ENCODE peak calls at places on chromosomes 12 and 14, in five cellular contexts. One of them, this sample, is unnamed.
A peak's percentile ranks its signal among the peaks of the same experiment; 100 is the strongest.

GRCh38 chr12:38919191-38919590 is 13.8 kb upstream of the CPNE8 start:
- DNase-seq in A549: no peak
- DNase-seq in HepG2: no peak
- DNase-seq in GM12878: no peak
- DNase-seq in K562: no peak
- DNase-seq in this sample: no peak

GRCh38 chr12:90043264-90043663 is 334.6 kb upstream of the ATP2B1 start:
- DNase-seq in K562: no peak
- DNase-seq in A549: no peak
- DNase-seq in GM12878: no peak
- DNase-seq in HepG2: no peak
- DNase-seq in this sample: no peak

GRCh38 chr12:117034691-117035090 is 64.5 kb downstream of the TESC start:
- DNase-seq in GM12878: no peak
- DNase-seq in HepG2: no peak
- DNase-seq in A549: no peak
- DNase-seq in K562: no peak
- DNase-seq in this sample: no peak

GRCh38 chr14:53855574-53855973 is 101.1 kb downstream of the BMP4 start:
- DNase-seq in K562: no peak
- DNase-seq in A549: no peak
- DNase-seq in HepG2: peak; percentile 19
- DNase-seq in GM12878: no peak
- DNase-seq in this sample: no peak

GRCh38 chr14:77707355-77707723 is 484 bp downstream of the ALKBH1 start:
- DNase-seq in HepG2: peak; percentile 14
- DNase-seq in A549: peak; percentile 31
- DNase-seq in K562: peak; percentile 31
- DNase-seq in GM12878: no peak
- DNase-seq in this sample: peak; percentile 33

GRCh38 chr14:61466249-61466904 is 145.0 kb downstream of the PRKCH start:
- DNase-seq in K562: no peak
- DNase-seq in GM12878: no peak
- DNase-seq in A549: peak; percentile 52
- DNase-seq in HepG2: peak; percentile 69
- DNase-seq in this sample: peak; percentile 79

GRCh38 chr12:27822076-27822712 is 42.2 kb upstream of the MANSC4 start:
- DNase-seq in HepG2: no peak
- DNase-seq in GM12878: peak; percentile 69
- DNase-seq in K562: no peak
- DNase-seq in A549: no peak
- DNase-seq in this sample: no peak

GRCh38 chr12:69389836-69390235 is 30.3 kb downstream of the YEATS4 start:
- DNase-seq in GM12878: no peak
- DNase-seq in K562: no peak
- DNase-seq in A549: no peak
- DNase-seq in HepG2: no peak
- DNase-seq in this sample: no peak

GRCh38 chr12:113075137-113075683 is 18.7 kb downstream of the DTX1 start:
- DNase-seq in HepG2: no peak
- DNase-seq in GM12878: peak; percentile 95
- DNase-seq in K562: no peak
- DNase-seq in A549: no peak
- DNase-seq in this sample: no peak

GRCh38 chr14:31825459-31825858 is 251.6 kb upstream of the ARHGAP5 start:
- DNase-seq in A549: no peak
- DNase-seq in HepG2: no peak
- DNase-seq in GM12878: no peak
- DNase-seq in K562: no peak
- DNase-seq in this sample: no peak

GRCh38 chr12:41121374-41121773 is 66.7 kb upstream of the PDZRN4 start:
- DNase-seq in HepG2: no peak
- DNase-seq in A549: no peak
- DNase-seq in GM12878: no peak
- DNase-seq in K562: no peak
- DNase-seq in this sample: no peak

GRCh38 chr12:76010732-76011458 is 20.7 kb downstream of the PHLDA1 start:
- DNase-seq in HepG2: peak; percentile 81
- DNase-seq in GM12878: no peak
- DNase-seq in A549: no peak
- DNase-seq in K562: no peak
- DNase-seq in this sample: peak; percentile 52

GRCh38 chr12:124386059-124386458 is 91.2 kb downstream of the RFLNA start:
- DNase-seq in K562: no peak
- DNase-seq in GM12878: no peak
- DNase-seq in A549: no peak
- DNase-seq in HepG2: no peak
- DNase-seq in this sample: no peak

GRCh38 chr12:132524405-132524804 is 34.5 kb downstream of the FBRSL1 start:
- DNase-seq in K562: no peak
- DNase-seq in HepG2: no peak
- DNase-seq in A549: peak; percentile 97
- DNase-seq in GM12878: no peak
- DNase-seq in this sample: no peak

GRCh38 chr14:26702721-26703250 is 105.0 kb upstream of the NOVA1 start:
- DNase-seq in GM12878: no peak
- DNase-seq in HepG2: no peak
- DNase-seq in A549: no peak
- DNase-seq in K562: no peak
- DNase-seq in this sample: peak; percentile 15

GRCh38 chr14:104280085-104280901 is 141.9 kb downstream of the KIF26A start:
- DNase-seq in K562: no peak
- DNase-seq in GM12878: no peak
- DNase-seq in HepG2: no peak
- DNase-seq in A549: no peak
- DNase-seq in this sample: no peak

GRCh38 chr14:71206766-71207371 is 299.6 kb downstream of the PCNX1 start:
- DNase-seq in HepG2: no peak
- DNase-seq in GM12878: no peak
- DNase-seq in K562: no peak
- DNase-seq in A549: peak; percentile 26
- DNase-seq in this sample: no peak

GRCh38 chr14:104119119-104119699 is 19.2 kb upstream of the KIF26A start:
- DNase-seq in A549: no peak
- DNase-seq in K562: no peak
- DNase-seq in GM12878: no peak
- DNase-seq in HepG2: no peak
- DNase-seq in this sample: no peak

GRCh38 chr14:46571970-46572369 is 79.6 kb downstream of the RPL10L start:
- DNase-seq in HepG2: peak; percentile 0
- DNase-seq in K562: no peak
- DNase-seq in GM12878: no peak
- DNase-seq in A549: no peak
- DNase-seq in this sample: no peak

GRCh38 chr12:118271770-118272417 is 100.8 kb downstream of the TAOK3 start:
- DNase-seq in GM12878: no peak
- DNase-seq in A549: no peak
- DNase-seq in HepG2: no peak
- DNase-seq in K562: no peak
- DNase-seq in this sample: no peak

GRCh38 chr12:57727758-57728395 is 10.7 kb downstream of the AGAP2 start:
- DNase-seq in GM12878: no peak
- DNase-seq in HepG2: no peak
- DNase-seq in K562: no peak
- DNase-seq in A549: no peak
- DNase-seq in this sample: peak; percentile 82

GRCh38 chr12:94149781-94150482 is 1.6 kb downstream of the PLXNC1 start:
- DNase-seq in HepG2: no peak
- DNase-seq in GM12878: no peak
- DNase-seq in A549: no peak
- DNase-seq in K562: no peak
- DNase-seq in this sample: peak; percentile 77

GRCh38 chr12:129877383-129877782 is 26.4 kb downstream of the TMEM132D start:
- DNase-seq in K562: no peak
- DNase-seq in HepG2: no peak
- DNase-seq in A549: no peak
- DNase-seq in GM12878: no peak
- DNase-seq in this sample: no peak

GRCh38 chr12:23049180-23049579 is 424.2 kb downstream of the ETNK1 start:
- DNase-seq in HepG2: no peak
- DNase-seq in K562: no peak
- DNase-seq in GM12878: no peak
- DNase-seq in A549: no peak
- DNase-seq in this sample: no peak

GRCh38 chr14:101066826-101067508 is 163.4 kb upstream of the RTL1 start:
- DNase-seq in HepG2: no peak
- DNase-seq in K562: no peak
- DNase-seq in GM12878: no peak
- DNase-seq in A549: no peak
- DNase-seq in this sample: no peak

GRCh38 chr12:542290-543113 is 82.8 kb downstream of the B4GALNT3 start:
- DNase-seq in HepG2: no peak
- DNase-seq in A549: no peak
- DNase-seq in GM12878: no peak
- DNase-seq in K562: no peak
- DNase-seq in this sample: no peak

GRCh38 chr12:60059180-60059579 is 463.4 kb downstream of the SLC16A7 start:
- DNase-seq in K562: no peak
- DNase-seq in A549: no peak
- DNase-seq in GM12878: no peak
- DNase-seq in HepG2: no peak
- DNase-seq in this sample: peak; percentile 5

DNA sequence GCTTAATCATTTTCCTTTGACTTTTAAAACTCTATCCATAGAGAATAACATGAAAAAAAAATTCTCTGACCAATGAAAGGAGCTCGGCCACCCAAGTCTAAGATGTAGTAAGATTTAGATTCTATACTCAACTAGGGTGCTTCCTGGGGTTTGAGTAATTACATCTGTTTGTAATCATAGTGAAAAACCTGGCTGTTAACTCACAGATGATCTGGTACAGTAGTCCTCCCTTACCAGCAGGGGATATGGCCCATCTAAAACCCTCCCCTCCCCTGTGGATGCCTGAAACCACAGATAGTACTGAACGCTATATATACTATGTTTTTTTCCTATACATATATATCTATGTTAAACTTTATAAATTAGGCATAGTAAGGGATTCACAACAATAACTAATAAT is 89.2 kb downstream of the DAAM1 start:
- DNase-seq in GM12878: no peak
- DNase-seq in HepG2: no peak
- DNase-seq in A549: no peak
- DNase-seq in K562: peak; percentile 6
- DNase-seq in this sample: no peak
- TF ChIP-seq JUNB in GM12878: no peak
- TF ChIP-seq JUNB in HepG2: no peak
- TF ChIP-seq JUNB in A549: no peak
- TF ChIP-seq JUNB in K562: no peak
- TF ChIP-seq JUNB in this sample: no peak

GRCh38 chr14:55889124-55889523 is 229.1 kb upstream of the PELI2 start:
- DNase-seq in GM12878: no peak
- DNase-seq in A549: peak; percentile 13
- DNase-seq in HepG2: no peak
- DNase-seq in K562: no peak
- DNase-seq in this sample: no peak
- TF ChIP-seq JUNB in GM12878: no peak
- TF ChIP-seq JUNB in A549: no peak
- TF ChIP-seq JUNB in HepG2: no peak
- TF ChIP-seq JUNB in K562: no peak
- TF ChIP-seq JUNB in this sample: no peak

GRCh38 chr14:93025055-93025454 is 90.7 kb downstream of the ITPK1 start:
- DNase-seq in K562: no peak
- DNase-seq in GM12878: no peak
- DNase-seq in A549: no peak
- DNase-seq in HepG2: no peak
- DNase-seq in this sample: no peak

GRCh38 chr14:93024493-93024892 is 91.2 kb downstream of the ITPK1 start:
- DNase-seq in A549: no peak
- DNase-seq in GM12878: no peak
- DNase-seq in HepG2: no peak
- DNase-seq in K562: no peak
- DNase-seq in this sample: no peak

GRCh38 chr14:93023802-93024434 is 91.8 kb downstream of the ITPK1 start:
- DNase-seq in GM12878: no peak
- DNase-seq in K562: no peak
- DNase-seq in HepG2: no peak
- DNase-seq in A549: no peak
- DNase-seq in this sample: no peak

GRCh38 chr14:93019970-93020369 is 95.8 kb downstream of the ITPK1 start:
- DNase-seq in A549: no peak
- DNase-seq in K562: no peak
- DNase-seq in HepG2: peak; percentile 92
- DNase-seq in GM12878: no peak
- DNase-seq in this sample: no peak

GRCh38 chr14:93023039-93023438 is 92.7 kb downstream of the ITPK1 start:
- DNase-seq in HepG2: peak; percentile 78
- DNase-seq in K562: peak; percentile 47
- DNase-seq in A549: no peak
- DNase-seq in GM12878: no peak
- DNase-seq in this sample: peak; percentile 62
- TF ChIP-seq JUNB in HepG2: no peak
- TF ChIP-seq JUNB in K562: no peak
- TF ChIP-seq JUNB in A549: no peak
- TF ChIP-seq JUNB in GM12878: no peak
- TF ChIP-seq JUNB in this sample: no peak

DNA sequence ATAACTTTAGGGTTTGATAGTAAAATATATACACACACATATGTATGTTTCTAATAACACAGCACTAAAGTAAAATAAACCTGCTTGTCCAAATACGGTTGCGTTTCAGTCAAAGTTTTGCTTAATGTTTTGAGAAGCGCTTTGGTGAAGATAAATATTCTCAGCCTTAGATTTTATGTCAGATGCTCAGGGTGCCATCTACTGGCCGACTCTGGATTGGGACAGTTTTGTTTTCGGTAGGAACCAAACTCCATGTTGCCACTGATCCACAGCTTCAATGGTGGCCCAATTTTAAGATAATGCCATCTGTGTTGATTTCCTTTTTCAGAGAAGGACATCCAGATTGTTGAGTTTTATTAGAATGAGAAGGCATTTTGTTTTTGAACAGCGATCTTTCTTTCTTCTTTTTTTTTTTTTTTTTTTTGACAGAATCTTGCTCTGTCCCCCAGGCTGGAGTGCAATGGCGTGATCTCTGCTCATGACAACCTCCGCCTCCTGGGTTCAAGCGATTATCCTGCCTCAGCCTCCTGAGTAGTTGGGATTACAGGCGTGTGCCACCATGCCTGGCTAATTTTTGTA is 43.1 kb downstream of the LLPH start:
- DNase-seq in GM12878: no peak
- DNase-seq in K562: peak; percentile 39
- DNase-seq in A549: peak; percentile 45
- DNase-seq in HepG2: peak; percentile 57
- DNase-seq in this sample: peak; percentile 80
- TF ChIP-seq JUNB in GM12878: no peak
- TF ChIP-seq JUNB in K562: no peak
- TF ChIP-seq JUNB in A549: no peak
- TF ChIP-seq JUNB in HepG2: no peak
- TF ChIP-seq JUNB in this sample: no peak

GRCh38 chr14:93939304-93940229 is 12.4 kb downstream of the FAM181A start:
- DNase-seq in GM12878: peak; percentile 25
- DNase-seq in A549: peak; percentile 84
- DNase-seq in K562: peak; percentile 68
- DNase-seq in HepG2: no peak
- DNase-seq in this sample: peak; percentile 89
- TF ChIP-seq JUNB in GM12878: no peak
- TF ChIP-seq JUNB in A549: no peak
- TF ChIP-seq JUNB in K562: no peak
- TF ChIP-seq JUNB in HepG2: no peak
- TF ChIP-seq JUNB in this sample: no peak

This sample was measured in GM23338.